ENCODE peak calls at places on chromosome 11, in four cellular contexts. R is HepG2, G is A549, H is GM12878. O is an unnamed sample.

GRCh38 chr11:82004537-82005213 is 729.0 kb downstream of the FAM181B start:
- DNase-seq in R (no peak), G (no peak), H (no peak), O (no peak)

GRCh38 chr11:61158691-61159381 is 2.4 kb downstream of the VPS37C start:
- DNase-seq in R (no peak), G (no peak), H (no peak), O (no peak)

GRCh38 chr11:14904745-14905103 is 12.7 kb upstream of the CYP2R1 start:
- DNase-seq in R (no peak), G (peak), H (no peak), O (peak)

GRCh38 chr11:95119361-95120060 is 29.9 kb downstream of the ENDOD1 start:
- DNase-seq in R (peak), G (no peak), H (no peak), O (no peak)

GRCh38 chr11:31870609-31871309 is 59.6 kb upstream of the PAX6 start:
- DNase-seq in R (peak), G (peak), H (no peak), O (peak)

GRCh38 chr11:95375451-95375850 is 144.4 kb upstream of the SESN3 start:
- DNase-seq in R (no peak), G (no peak), H (no peak), O (no peak)

GRCh38 chr11:1341928-1342524 is 32.6 kb upstream of the TOLLIP start:
- DNase-seq in R (no peak), G (peak), H (no peak), O (no peak)

GRCh38 chr11:8382436-8383053 is 118.9 kb upstream of the LMO1 start:
- DNase-seq in R (no peak), G (no peak), H (no peak), O (peak)

GRCh38 chr11:121964591-121964990 is 151.4 kb downstream of the BLID start:
- DNase-seq in R (no peak), G (no peak), H (no peak), O (no peak)

GRCh38 chr11:36953986-36954385 is 355.9 kb upstream of the RAG2 start:
- DNase-seq in R (no peak), G (no peak), H (no peak), O (no peak)

GRCh38 chr11:116033931-116034553 is 529.8 kb upstream of the CADM1 start:
- DNase-seq in R (no peak), G (no peak), H (no peak), O (no peak)

GRCh38 chr11:64865286-64866172 is 12.9 kb downstream of the EHD1 start:
- DNase-seq in R (no peak), G (no peak), H (no peak), O (no peak)

GRCh38 chr11:18527512-18527911 is 770 bp upstream of the TSG101 start:
- DNase-seq in R (no peak), G (peak), H (no peak), O (no peak)

GRCh38 chr11:208917-209260 is 1.4 kb downstream of the RIC8A start:
- DNase-seq in R (no peak), G (peak), H (no peak), O (no peak)

GRCh38 chr11:24509114-24509513 is 12.3 kb downstream of the LUZP2 start:
- DNase-seq in R (no peak), G (no peak), H (no peak), O (no peak)

GRCh38 chr11:57647960-57648776 is 1.5 kb downstream of the YPEL4 start:
- DNase-seq in R (no peak), G (no peak), H (no peak), O (peak)

GRCh38 chr11:59867946-59868345 is 1.7 kb upstream of the TCN1 start:
- DNase-seq in R (no peak), G (no peak), H (no peak), O (no peak)

GRCh38 chr11:64834723-64835615 is 9.5 kb downstream of the CDC42BPG start:
- DNase-seq in R (no peak), G (peak), H (no peak), O (no peak)

GRCh38 chr11:63939351-63939920 is 634 bp downstream of the NAA40 start:
- DNase-seq in R (no peak), G (no peak), H (no peak), O (peak)

GRCh38 chr11:65021003-65021402 is 6.2 kb upstream of the SNX15 start:
- DNase-seq in R (no peak), G (no peak), H (no peak), O (no peak)

GRCh38 chr11:65719887-65720236 is 736 bp downstream of the RNASEH2C start:
- DNase-seq in R (no peak), G (no peak), H (no peak), O (no peak)

GRCh38 chr11:68010058-68011041 is at the start of gene ALDH3B1:
- DNase-seq in R (peak), G (peak), H (no peak), O (peak)

GRCh38 chr11:132822294-132822693 is 710.0 kb downstream of the OPCML start:
- DNase-seq in R (no peak), G (no peak), H (no peak), O (no peak)

GRCh38 chr11:75495749-75496641 is 29.7 kb downstream of the GDPD5 start:
- DNase-seq in R (peak), G (no peak), H (no peak), O (peak)

GRCh38 chr11:73210916-73211667 is 7.0 kb upstream of the P2RY2 start:
- DNase-seq in R (no peak), G (no peak), H (no peak), O (no peak)

GRCh38 chr11:129373489-129373953 is 2.1 kb upstream of the BARX2 start:
- DNase-seq in R (no peak), G (no peak), H (no peak), O (no peak)

GRCh38 chr11:93585758-93586157 is 42.6 kb upstream of the SMCO4 start:
- DNase-seq in R (no peak), G (peak), H (no peak), O (peak)

GRCh38 chr11:3073029-3073435 is 15.8 kb upstream of the CARS1 start:
- DNase-seq in R (no peak), G (no peak), H (no peak), O (no peak)

GRCh38 chr11:126268361-126268707 is 361 bp downstream of the SRPRA start:
- DNase-seq in R (no peak), G (peak), H (no peak), O (peak)

GRCh38 chr11:72373163-72373562 is 61.2 kb downstream of the CLPB start:
- DNase-seq in R (no peak), G (no peak), H (no peak), O (no peak)

GRCh38 chr11:10526974-10527918 is 13.7 kb downstream of the RNF141 start:
- DNase-seq in R (no peak), G (no peak), H (peak), O (no peak)

GRCh38 chr11:10371926-10372641 is 67.2 kb downstream of the ADM start:
- DNase-seq in R (no peak), G (no peak), H (no peak), O (no peak)

GRCh38 chr11:125517116-125517804 is 21.2 kb upstream of the FEZ1 start:
- DNase-seq in R (no peak), G (no peak), H (no peak), O (peak)

GRCh38 chr11:120383518-120384155 is 47.4 kb downstream of the ARHGEF12 start:
- DNase-seq in R (no peak), G (no peak), H (no peak), O (no peak)

GRCh38 chr11:71563401-71563800 is 2.0 kb upstream of the KRTAP5-10 start:
- DNase-seq in R (peak), G (peak), H (no peak), O (peak)

GRCh38 chr11:9040410-9040809 is 36.6 kb upstream of the NRIP3 start:
- DNase-seq in R (no peak), G (no peak), H (no peak), O (no peak)

GRCh38 chr11:8006349-8006977 is 19.3 kb downstream of the EIF3F start:
- DNase-seq in R (peak), G (peak), H (peak), O (peak)

GRCh38 chr11:44811841-44812448 is 85.2 kb downstream of the TSPAN18 start:
- DNase-seq in R (no peak), G (no peak), H (no peak), O (no peak)

GRCh38 chr11:17514476-17514875 is 29.7 kb downstream of the USH1C start:
- DNase-seq in R (no peak), G (no peak), H (no peak), O (no peak)

GRCh38 chr11:72932132-72932570 is 117.9 kb downstream of the ATG16L2 start:
- DNase-seq in R (no peak), G (no peak), H (no peak), O (no peak)

GRCh38 chr11:111846063-111846462 is 25.3 kb downstream of the ALG9 start:
- DNase-seq in R (no peak), G (no peak), H (no peak), O (no peak)
- TF ChIP-seq BHLHE40 in R (no peak), G (no peak), H (no peak), O (no peak)

GRCh38 chr11:117281869-117282268 is 9.3 kb upstream of the BACE1-AS start:
- DNase-seq in R (no peak), G (no peak), H (no peak), O (no peak)

GRCh38 chr11:117279711-117280376 is 11.3 kb upstream of the BACE1-AS start:
- DNase-seq in R (no peak), G (no peak), H (no peak), O (no peak)

GRCh38 chr11:117284053-117284452 is 7.1 kb upstream of the BACE1-AS start:
- DNase-seq in R (no peak), G (no peak), H (no peak), O (no peak)

GRCh38 chr11:117282956-117283355 is 8.2 kb upstream of the BACE1-AS start:
- DNase-seq in R (no peak), G (no peak), H (no peak), O (no peak)

GRCh38 chr11:117281159-117281558 is 10.0 kb upstream of the BACE1-AS start:
- DNase-seq in R (no peak), G (no peak), H (no peak), O (no peak)
- TF ChIP-seq CHD2 in R (no peak), G (no peak), H (no peak), O (no peak)

DNA sequence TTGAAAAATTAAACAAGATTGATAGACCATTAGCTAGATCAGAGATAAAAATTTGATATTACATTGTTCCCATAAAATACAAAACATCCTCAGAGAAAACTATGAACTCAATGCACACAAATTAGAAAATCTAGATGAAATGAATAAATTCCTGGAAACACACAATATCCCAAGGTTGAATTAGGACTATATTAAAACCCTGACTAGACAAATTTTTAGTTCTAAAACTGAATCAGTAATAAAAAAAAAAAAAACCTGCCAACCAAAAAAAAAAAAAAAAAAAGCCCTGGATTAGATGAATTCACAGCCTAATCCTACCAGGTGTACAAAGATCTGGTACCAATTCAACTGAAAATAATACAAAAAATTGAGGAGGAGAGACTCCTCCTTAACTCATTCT is 5.5 kb upstream of the OR8K1 start:
- DNase-seq in R (no peak), G (no peak), H (no peak), O (no peak)
- TF ChIP-seq BHLHE40 in R (no peak), G (no peak), H (no peak), O (no peak)

DNA sequence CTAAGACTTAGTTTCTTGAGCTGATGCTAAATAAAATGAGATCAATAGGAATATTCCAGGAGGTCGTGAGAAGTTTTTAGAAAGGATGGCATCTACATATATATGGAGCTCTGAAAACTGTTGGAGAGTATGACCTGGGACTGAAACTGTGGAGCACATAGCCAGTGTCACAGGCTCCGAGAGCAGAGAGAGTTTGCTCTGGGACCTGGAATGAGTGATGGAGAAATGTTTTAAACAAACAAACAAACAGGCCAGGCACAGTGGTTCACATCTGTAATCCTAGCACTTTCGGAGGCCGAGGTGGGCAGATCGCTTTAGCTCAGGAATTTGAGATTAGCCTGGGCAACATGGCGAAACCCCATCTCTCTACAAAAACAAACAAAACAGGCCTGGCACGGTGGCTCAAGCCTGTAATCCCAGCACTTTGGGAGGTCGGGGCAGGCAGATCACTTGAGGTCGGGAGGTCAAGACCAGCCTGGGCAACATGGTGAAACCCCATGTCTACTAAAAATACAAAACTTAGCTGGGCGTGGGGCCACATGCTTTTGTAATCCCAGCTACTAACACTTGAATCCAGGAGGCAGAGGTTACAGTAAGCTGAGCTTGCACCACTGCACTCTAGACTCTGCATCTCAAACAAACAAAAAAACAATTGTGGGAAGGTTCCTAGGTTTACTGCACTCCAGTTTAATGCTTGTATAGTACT is 67.1 kb downstream of the SLC35F2 start:
- DNase-seq in R (no peak), G (no peak), H (no peak), O (no peak)
- TF ChIP-seq CHD2 in R (no peak), G (no peak), H (no peak), O (no peak)

GRCh38 chr11:78416285-78417174 is 1.1 kb downstream of the GAB2 start:
- DNase-seq in R (peak), G (peak), H (no peak), O (peak)
- TF ChIP-seq BHLHE40 in R (peak), G (peak), H (peak), O (peak)